ENCODE peak calls at places on chromosomes 11 and 22, in ten cellular contexts. I is fibroblast of villous mesenchyme, S is cardiac fibroblast, D is GM10248, B is tibial artery, L is fibroblast of mammary gland, V is mucosa of descending colon, H is neural crest cell, P is NB4, E is AG09309. J is an unnamed sample.
A peak's percentile ranks its signal among the peaks of the same experiment; 100 is the strongest.

GRCh38 chr11:130487390-130488186 is 39.1 kb downstream of the ADAMTS15 start:
- DNase-seq in S (no peak), I (no peak), L (no peak), H (no peak), V (no peak), P (no peak), B (no peak), E (no peak), D (no peak), J (no peak)

GRCh38 chr11:115226556-115226955 is 277.7 kb downstream of the CADM1 start:
- DNase-seq in H (no peak), V (no peak), B (no peak), P (no peak), D (no peak), S (peak; percentile 84), E (peak; percentile 49), L (no peak), I (no peak), J (no peak)

GRCh38 chr11:128776088-128776433 is 82.2 kb downstream of the FLI1 start:
- DNase-seq in I (no peak), S (no peak), V (no peak), E (no peak), L (no peak), B (no peak), H (no peak), D (no peak), P (no peak), J (no peak)

GRCh38 chr11:128481135-128481534 is 106.2 kb downstream of the ETS1 start:
- DNase-seq in E (peak; percentile 92), I (peak; percentile 98), P (peak; percentile 66), V (no peak), L (peak; percentile 93), S (peak; percentile 88), H (no peak), B (no peak), D (no peak), J (no peak)

GRCh38 chr11:43788394-43788793 is 92.2 kb upstream of the ALKBH3 start:
- DNase-seq in V (peak; percentile 42), P (peak; percentile 91), D (no peak), E (no peak), L (no peak), I (no peak), H (no peak), B (no peak), S (no peak), J (no peak)

GRCh38 chr11:82967381-82967780 is 65.8 kb downstream of the DDIAS start:
- DNase-seq in L (no peak), D (no peak), B (no peak), V (no peak), S (no peak), H (no peak), I (no peak), P (no peak), E (no peak), J (no peak)

GRCh38 chr22:42990131-42990838 is 24.7 kb downstream of the PACSIN2 start:
- DNase-seq in V (no peak), E (peak; percentile 80), S (peak; percentile 94), B (peak; percentile 76), H (no peak), L (peak; percentile 94), D (no peak), P (peak; percentile 59), I (peak; percentile 88), J (no peak)

GRCh38 chr11:103055174-103055890 is 36.6 kb downstream of the DCUN1D5 start:
- DNase-seq in E (no peak), I (peak; percentile 64), D (peak; percentile 22), H (no peak), L (peak; percentile 71), P (peak; percentile 46), B (no peak), V (no peak), S (peak; percentile 68), J (no peak)

GRCh38 chr11:119433369-119433749 is 10.4 kb upstream of the THY1 start:
- DNase-seq in E (no peak), P (no peak), V (no peak), B (no peak), I (no peak), D (no peak), L (peak; percentile 94), S (peak; percentile 32), H (no peak), J (no peak)

GRCh38 chr22:30602049-30602448 is 4.9 kb upstream of the TCN2 start:
- DNase-seq in P (peak; percentile 65), S (peak; percentile 53), E (no peak), D (no peak), V (no peak), B (no peak), L (peak; percentile 31), I (peak; percentile 47), H (no peak), J (no peak)

GRCh38 chr11:73463359-73463758 is 87.2 kb downstream of the RELT start:
- DNase-seq in V (no peak), E (peak; percentile 40), I (peak; percentile 36), H (no peak), D (no peak), S (peak; percentile 78), B (no peak), P (peak; percentile 57), L (peak; percentile 60), J (no peak)

GRCh38 chr11:93519179-93519578 is 24.0 kb downstream of the SMCO4 start:
- DNase-seq in L (no peak), P (no peak), E (no peak), D (no peak), I (no peak), B (no peak), S (no peak), V (no peak), H (no peak), J (no peak)

GRCh38 chr11:114774599-114775365 is 96.5 kb downstream of the NXPE2 start:
- DNase-seq in E (no peak), S (peak; percentile 17), D (peak; percentile 33), V (peak; percentile 55), L (no peak), H (peak; percentile 79), I (peak; percentile 44), B (no peak), P (peak; percentile 70), J (peak; percentile 79)

GRCh38 chr22:44473580-44473979 is 24.5 kb downstream of the RTL6 start:
- DNase-seq in E (no peak), V (no peak), D (no peak), H (no peak), P (no peak), B (no peak), S (no peak), I (no peak), L (no peak), J (no peak)

DNA sequence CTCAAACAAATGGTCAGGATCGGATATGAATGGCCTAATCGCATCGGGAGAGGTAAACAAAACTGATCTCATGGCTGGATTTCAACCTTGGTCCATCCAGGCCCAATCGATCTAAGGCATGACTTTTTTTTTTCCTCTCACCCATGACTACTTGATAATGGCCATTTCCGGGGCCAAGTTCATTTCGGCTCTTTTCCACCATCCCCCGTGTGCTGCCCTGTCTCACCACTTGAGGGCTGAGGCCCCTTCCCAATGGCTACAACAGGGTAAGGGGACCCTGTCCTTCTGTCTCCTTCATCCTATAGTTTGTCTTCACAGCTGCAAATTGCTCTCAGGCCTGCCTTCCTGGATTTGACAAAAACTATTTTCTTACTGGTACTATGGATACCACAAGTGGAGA is 26.7 kb downstream of the GRAP2 start:
- DNase-seq in E (no peak), S (no peak), V (no peak), L (no peak), I (no peak), D (no peak), B (no peak), H (no peak), P (peak; percentile 4), J (no peak)
- TF ChIP-seq CTCF in E (no peak), S (no peak), V (no peak), L (no peak), I (peak; percentile 17), D (no peak), B (no peak), H (peak; percentile 48), P (peak; percentile 18), J (peak; percentile 61)

DNA sequence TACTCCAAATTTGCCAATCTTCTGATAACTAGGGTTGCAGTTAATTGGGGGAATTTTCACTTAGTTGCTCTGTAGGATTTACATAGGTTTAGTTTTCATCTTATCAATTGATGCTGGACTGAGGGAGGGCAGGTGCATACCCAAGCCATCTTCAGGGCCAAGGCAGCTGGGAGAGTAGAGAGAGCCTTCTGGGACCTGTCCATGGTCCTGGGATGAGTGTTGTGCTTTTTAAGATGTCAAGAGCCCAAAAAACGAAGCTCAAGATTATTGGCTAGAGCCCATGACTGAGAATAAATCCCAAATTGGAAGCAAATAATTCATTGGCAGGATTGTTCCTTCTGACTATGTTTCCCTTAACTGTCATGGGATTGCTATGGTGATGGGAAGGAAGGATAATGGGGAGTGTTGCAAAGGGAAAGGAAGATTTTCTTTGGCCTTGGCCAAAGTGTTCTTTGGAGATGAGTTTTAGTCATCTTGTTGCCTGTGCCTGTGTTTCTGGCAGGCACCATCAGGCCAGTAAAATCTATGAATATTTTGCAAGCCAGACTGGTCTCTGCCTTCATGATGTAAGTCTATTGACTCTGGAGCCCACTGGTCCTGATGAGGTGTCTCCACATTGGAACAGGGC is 4.5 kb downstream of the SLC22A6 start:
- DNase-seq in B (no peak), L (peak; percentile 2), V (no peak), D (no peak), P (peak; percentile 28), S (peak; percentile 24), H (no peak), I (peak; percentile 12), E (no peak), J (no peak)
- TF ChIP-seq CTCF in B (no peak), L (no peak), V (no peak), D (no peak), P (no peak), S (no peak), H (no peak), I (no peak), E (no peak), J (no peak)

DNA sequence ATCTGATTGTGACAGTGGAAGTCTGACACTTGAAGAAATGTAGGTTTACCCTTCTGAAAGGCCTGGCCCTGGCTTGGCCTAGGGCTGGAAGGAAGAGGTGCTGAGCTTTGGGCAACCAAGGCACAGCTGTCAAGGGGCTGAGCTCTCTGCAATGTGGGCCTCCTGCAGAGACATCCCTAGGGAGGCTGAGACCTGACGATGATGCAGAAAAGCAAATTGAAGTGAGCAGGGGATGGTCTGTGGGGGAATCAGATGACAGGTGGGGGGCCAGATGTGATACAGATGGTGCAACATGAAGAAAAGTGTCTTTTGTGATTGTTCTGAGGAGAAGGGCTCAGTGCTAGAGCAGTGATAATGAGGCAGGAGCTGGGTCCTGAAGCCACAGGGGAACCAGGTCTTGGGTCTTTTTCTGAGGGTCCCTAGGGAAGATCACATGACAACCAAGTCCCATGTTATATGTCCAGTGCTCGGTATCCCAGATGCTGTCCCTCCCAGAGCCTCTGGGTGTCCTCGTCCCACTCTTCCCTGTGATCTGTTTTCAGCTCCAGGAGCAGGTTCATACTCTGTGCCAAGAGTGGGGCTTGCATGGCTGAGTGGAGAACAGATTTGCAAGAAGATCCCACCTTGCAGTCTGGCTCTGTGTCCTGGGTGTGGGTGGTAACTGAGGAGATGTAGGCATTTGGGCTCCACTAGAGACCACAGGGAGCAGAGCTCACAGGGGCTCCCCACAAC is 79.9 kb upstream of the VPREB1 start:
- DNase-seq in D (no peak), H (no peak), B (no peak), E (no peak), L (no peak), I (no peak), V (no peak), S (no peak), P (peak; percentile 37), J (no peak)
- TF ChIP-seq CTCF in D (no peak), H (no peak), B (no peak), E (no peak), L (no peak), I (no peak), V (no peak), S (no peak), P (peak; percentile 31), J (peak; percentile 17)

GRCh38 chr11:118081241-118081958 is 4.5 kb downstream of the TMPRSS4 start:
- DNase-seq in D (no peak), I (no peak), S (no peak), B (no peak), P (peak; percentile 96), H (no peak), V (no peak), E (no peak), L (no peak), J (no peak)
- TF ChIP-seq CTCF in D (no peak), I (no peak), S (no peak), B (no peak), P (no peak), H (no peak), V (no peak), E (no peak), L (no peak), J (no peak)